ENCODE peak calls at places on chromosomes 5 and 9, in eight cellular contexts. One of them, this sample, is unnamed.

GRCh38 chr5:159507055-159507454 is 176.8 kb upstream of the IL12B start:
- DNase-seq in body of pancreas: no peak
- DNase-seq in IMR-90: no peak
- DNase-seq in transverse colon: no peak
- DNase-seq in stomach: no peak
- DNase-seq in RWPE1: no peak
- DNase-seq in A549: no peak
- DNase-seq in GM12865: no peak
- DNase-seq in this sample: no peak

GRCh38 chr5:11046160-11046559 is 285.1 kb upstream of the DAP start:
- DNase-seq in body of pancreas: no peak
- DNase-seq in stomach: no peak
- DNase-seq in RWPE1: no peak
- DNase-seq in GM12865: peak
- DNase-seq in IMR-90: peak
- DNase-seq in transverse colon: no peak
- DNase-seq in A549: peak
- DNase-seq in this sample: no peak

GRCh38 chr5:35029333-35029732 is 18.4 kb downstream of the AGXT2 start:
- DNase-seq in IMR-90: peak
- DNase-seq in RWPE1: peak
- DNase-seq in GM12865: no peak
- DNase-seq in transverse colon: no peak
- DNase-seq in A549: no peak
- DNase-seq in body of pancreas: no peak
- DNase-seq in stomach: no peak
- DNase-seq in this sample: no peak

GRCh38 chr9:130920233-130920632 is 18.8 kb downstream of the FIBCD1 start:
- DNase-seq in IMR-90: no peak
- DNase-seq in RWPE1: no peak
- DNase-seq in stomach: no peak
- DNase-seq in A549: no peak
- DNase-seq in body of pancreas: no peak
- DNase-seq in GM12865: no peak
- DNase-seq in transverse colon: no peak
- DNase-seq in this sample: no peak

GRCh38 chr5:96601811-96602244 is 60.3 kb upstream of the CAST start:
- DNase-seq in A549: peak
- DNase-seq in IMR-90: peak
- DNase-seq in stomach: peak
- DNase-seq in GM12865: peak
- DNase-seq in RWPE1: peak
- DNase-seq in transverse colon: peak
- DNase-seq in body of pancreas: peak
- DNase-seq in this sample: peak

GRCh38 chr5:125043781-125044391 is 297.4 kb upstream of the ZNF608 start:
- DNase-seq in GM12865: no peak
- DNase-seq in body of pancreas: peak
- DNase-seq in IMR-90: peak
- DNase-seq in A549: peak
- DNase-seq in RWPE1: peak
- DNase-seq in stomach: peak
- DNase-seq in transverse colon: peak
- DNase-seq in this sample: peak

GRCh38 chr9:138104251-138105122 is 226.9 kb downstream of the CACNA1B start:
- DNase-seq in A549: no peak
- DNase-seq in transverse colon: no peak
- DNase-seq in body of pancreas: no peak
- DNase-seq in GM12865: no peak
- DNase-seq in IMR-90: no peak
- DNase-seq in stomach: no peak
- DNase-seq in RWPE1: no peak
- DNase-seq in this sample: no peak

GRCh38 chr9:91180240-91180929 is 181.3 kb downstream of the AUH start:
- DNase-seq in body of pancreas: no peak
- DNase-seq in A549: no peak
- DNase-seq in GM12865: no peak
- DNase-seq in transverse colon: no peak
- DNase-seq in RWPE1: no peak
- DNase-seq in stomach: peak
- DNase-seq in IMR-90: no peak
- DNase-seq in this sample: no peak

GRCh38 chr9:38639577-38639940 is 19.2 kb upstream of the ANKRD18A start:
- DNase-seq in GM12865: no peak
- DNase-seq in body of pancreas: no peak
- DNase-seq in A549: no peak
- DNase-seq in stomach: no peak
- DNase-seq in RWPE1: no peak
- DNase-seq in IMR-90: no peak
- DNase-seq in transverse colon: no peak
- DNase-seq in this sample: no peak

GRCh38 chr5:181243521-181244307 is at the start of gene RACK1:
- DNase-seq in IMR-90: peak
- DNase-seq in GM12865: peak
- DNase-seq in RWPE1: peak
- DNase-seq in A549: peak
- DNase-seq in transverse colon: peak
- DNase-seq in stomach: peak
- DNase-seq in body of pancreas: peak
- DNase-seq in this sample: peak

GRCh38 chr5:170587808-170588207 is 84.0 kb downstream of the KCNIP1 start:
- DNase-seq in transverse colon: no peak
- DNase-seq in stomach: no peak
- DNase-seq in A549: no peak
- DNase-seq in RWPE1: no peak
- DNase-seq in IMR-90: no peak
- DNase-seq in GM12865: no peak
- DNase-seq in body of pancreas: no peak
- DNase-seq in this sample: no peak

GRCh38 chr9:72691671-72692070 is 170.3 kb downstream of the TMC1 start:
- DNase-seq in stomach: no peak
- DNase-seq in A549: no peak
- DNase-seq in GM12865: no peak
- DNase-seq in transverse colon: no peak
- DNase-seq in body of pancreas: no peak
- DNase-seq in RWPE1: no peak
- DNase-seq in IMR-90: no peak
- DNase-seq in this sample: no peak

DNA sequence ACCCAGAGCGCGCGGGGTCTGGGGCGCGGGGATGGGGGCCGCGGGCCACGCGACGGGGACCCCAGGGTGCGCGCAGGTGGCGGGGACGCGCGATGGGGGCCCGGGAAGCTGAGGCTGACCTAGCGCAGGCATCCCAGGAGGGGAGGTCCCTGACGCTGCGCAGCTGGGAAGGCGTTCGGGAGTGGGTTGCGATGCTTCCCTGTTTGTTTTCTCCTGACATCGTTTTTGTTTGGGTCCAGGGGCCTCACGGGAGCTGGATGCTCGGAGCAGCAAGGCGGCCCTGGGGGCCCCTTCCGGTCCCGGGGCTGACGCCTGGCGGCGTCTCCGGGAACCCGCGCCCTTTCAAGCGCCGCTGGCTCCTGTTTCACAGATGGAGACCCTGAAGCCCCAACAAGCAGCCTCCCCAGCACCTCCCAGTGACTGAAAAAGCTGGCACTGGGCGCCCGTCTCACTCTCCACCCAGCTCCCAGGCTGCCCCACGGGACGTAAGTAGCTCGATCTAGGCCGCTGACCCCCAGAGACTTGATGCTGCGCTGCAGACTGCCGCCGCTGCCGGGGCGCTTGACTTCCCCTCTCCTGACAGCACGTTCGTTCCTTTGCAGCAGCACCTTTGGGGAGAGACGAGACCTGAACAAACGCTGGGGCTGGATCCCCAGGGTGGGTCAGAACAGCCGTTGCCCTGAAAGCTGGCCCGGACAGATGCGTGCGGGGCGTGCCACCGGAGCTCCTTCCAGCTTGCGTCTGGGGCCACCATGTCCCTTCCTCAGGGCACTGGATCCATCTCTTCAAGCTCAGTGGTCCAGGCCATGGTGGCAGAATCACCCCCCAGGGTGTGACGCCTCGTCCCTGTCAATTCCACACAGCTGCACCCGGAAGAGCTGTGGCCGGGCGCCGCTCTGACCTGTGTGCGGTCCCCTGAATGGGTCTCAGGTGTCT is 593 bp downstream of the BRD3OS start:
- DNase-seq in A549: peak
- DNase-seq in transverse colon: peak
- DNase-seq in GM12865: peak
- DNase-seq in IMR-90: peak
- DNase-seq in body of pancreas: peak
- DNase-seq in stomach: peak
- DNase-seq in RWPE1: peak
- DNase-seq in this sample: peak
- TF ChIP-seq CTCF in A549: no peak
- TF ChIP-seq CTCF in transverse colon: peak
- TF ChIP-seq CTCF in GM12865: peak
- TF ChIP-seq CTCF in IMR-90: peak
- TF ChIP-seq CTCF in body of pancreas: no peak
- TF ChIP-seq CTCF in stomach: no peak
- TF ChIP-seq CTCF in RWPE1: peak
- TF ChIP-seq CTCF in this sample: no peak

GRCh38 chr5:28710360-28710759 is 1672.0 kb upstream of the CDH9 start:
- DNase-seq in transverse colon: no peak
- DNase-seq in stomach: no peak
- DNase-seq in body of pancreas: no peak
- DNase-seq in GM12865: no peak
- DNase-seq in IMR-90: no peak
- DNase-seq in RWPE1: peak
- DNase-seq in A549: no peak
- DNase-seq in this sample: no peak

DNA sequence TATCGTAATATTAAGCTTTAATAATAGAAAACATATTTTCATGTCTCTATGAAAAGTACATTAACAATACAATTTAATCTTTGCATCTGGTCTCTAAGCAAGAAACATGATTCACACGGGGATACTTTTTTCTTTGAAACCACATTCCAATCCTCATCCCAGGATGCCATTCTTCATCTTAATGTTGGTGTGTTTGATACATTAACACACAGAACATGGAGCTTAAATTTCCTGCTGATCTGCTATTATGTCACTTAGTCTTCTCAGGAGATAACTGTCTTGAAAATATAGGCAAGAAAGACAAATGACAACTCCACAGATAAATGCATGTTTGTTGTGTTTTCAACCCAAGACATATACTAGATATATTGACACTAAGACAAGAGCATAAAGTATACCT is 1676.5 kb upstream of the CDH9 start:
- DNase-seq in body of pancreas: no peak
- DNase-seq in A549: no peak
- DNase-seq in IMR-90: no peak
- DNase-seq in stomach: no peak
- DNase-seq in GM12865: no peak
- DNase-seq in RWPE1: no peak
- DNase-seq in transverse colon: no peak
- DNase-seq in this sample: no peak
- TF ChIP-seq CTCF in body of pancreas: no peak
- TF ChIP-seq CTCF in A549: no peak
- TF ChIP-seq CTCF in IMR-90: no peak
- TF ChIP-seq CTCF in stomach: no peak
- TF ChIP-seq CTCF in GM12865: no peak
- TF ChIP-seq CTCF in RWPE1: no peak
- TF ChIP-seq CTCF in transverse colon: no peak
- TF ChIP-seq CTCF in this sample: no peak

GRCh38 chr9:6911901-6912650 is 154.3 kb downstream of the KDM4C start:
- DNase-seq in A549: no peak
- DNase-seq in transverse colon: no peak
- DNase-seq in stomach: no peak
- DNase-seq in IMR-90: peak
- DNase-seq in RWPE1: no peak
- DNase-seq in body of pancreas: no peak
- DNase-seq in GM12865: no peak
- DNase-seq in this sample: no peak

GRCh38 chr9:6910497-6910896 is 152.7 kb downstream of the KDM4C start:
- DNase-seq in IMR-90: no peak
- DNase-seq in stomach: no peak
- DNase-seq in RWPE1: no peak
- DNase-seq in body of pancreas: no peak
- DNase-seq in A549: no peak
- DNase-seq in GM12865: no peak
- DNase-seq in transverse colon: no peak
- DNase-seq in this sample: no peak

GRCh38 chr9:6907772-6908381 is 150.1 kb downstream of the KDM4C start:
- DNase-seq in A549: peak
- DNase-seq in transverse colon: no peak
- DNase-seq in RWPE1: no peak
- DNase-seq in GM12865: peak
- DNase-seq in body of pancreas: no peak
- DNase-seq in IMR-90: peak
- DNase-seq in stomach: no peak
- DNase-seq in this sample: no peak

GRCh38 chr9:6909186-6909585 is 151.4 kb downstream of the KDM4C start:
- DNase-seq in A549: no peak
- DNase-seq in stomach: no peak
- DNase-seq in transverse colon: no peak
- DNase-seq in IMR-90: no peak
- DNase-seq in RWPE1: no peak
- DNase-seq in GM12865: no peak
- DNase-seq in body of pancreas: no peak
- DNase-seq in this sample: no peak

DNA sequence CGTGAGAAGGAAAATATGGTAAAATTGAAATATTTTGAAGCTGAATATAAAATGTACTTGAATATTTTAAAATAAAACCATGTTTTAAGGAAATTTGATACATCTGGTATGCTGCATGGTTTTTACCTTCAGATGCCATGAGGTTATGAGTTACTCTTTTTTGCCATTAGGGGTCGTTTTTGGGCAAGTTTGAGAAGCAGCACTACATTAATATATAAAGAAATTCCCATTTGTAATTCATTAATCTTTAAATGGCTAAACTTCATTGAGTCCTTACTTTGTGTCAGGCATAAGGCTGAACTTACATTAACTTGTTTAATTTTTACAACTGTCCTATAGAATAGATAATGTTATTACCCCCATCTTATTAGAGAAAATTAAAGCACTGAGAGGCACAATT is 152.3 kb downstream of the KDM4C start:
- DNase-seq in IMR-90: peak
- DNase-seq in stomach: no peak
- DNase-seq in GM12865: peak
- DNase-seq in RWPE1: no peak
- DNase-seq in body of pancreas: no peak
- DNase-seq in transverse colon: no peak
- DNase-seq in A549: peak
- DNase-seq in this sample: no peak
- TF ChIP-seq CTCF in IMR-90: peak
- TF ChIP-seq CTCF in stomach: no peak
- TF ChIP-seq CTCF in GM12865: peak
- TF ChIP-seq CTCF in RWPE1: peak
- TF ChIP-seq CTCF in body of pancreas: peak
- TF ChIP-seq CTCF in transverse colon: no peak
- TF ChIP-seq CTCF in A549: peak
- TF ChIP-seq CTCF in this sample: no peak

DNA sequence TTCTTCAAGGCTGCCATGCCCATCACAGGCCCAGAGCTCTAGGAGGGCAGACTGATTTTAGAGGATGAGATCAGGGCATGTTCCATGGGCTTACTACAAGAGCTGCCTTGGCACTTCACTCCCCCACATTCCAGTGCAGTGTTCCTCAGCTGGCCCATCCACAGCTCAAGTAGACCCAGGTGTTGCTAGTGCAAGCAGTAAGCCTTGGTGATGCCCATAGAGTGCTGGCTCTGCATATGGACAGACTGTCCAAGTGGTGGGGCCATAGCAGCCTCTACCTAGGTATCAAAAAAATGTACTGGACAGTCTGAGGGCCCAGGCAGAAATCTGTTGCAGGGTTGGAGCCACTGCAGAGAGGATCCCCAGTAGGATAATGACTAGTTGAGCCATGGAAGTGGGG is 366.6 kb downstream of the FGF10 start:
- DNase-seq in RWPE1: no peak
- DNase-seq in body of pancreas: no peak
- DNase-seq in transverse colon: no peak
- DNase-seq in A549: no peak
- DNase-seq in IMR-90: no peak
- DNase-seq in GM12865: no peak
- DNase-seq in stomach: no peak
- DNase-seq in this sample: no peak
- TF ChIP-seq CTCF in RWPE1: no peak
- TF ChIP-seq CTCF in body of pancreas: no peak
- TF ChIP-seq CTCF in transverse colon: no peak
- TF ChIP-seq CTCF in A549: no peak
- TF ChIP-seq CTCF in IMR-90: no peak
- TF ChIP-seq CTCF in GM12865: no peak
- TF ChIP-seq CTCF in stomach: no peak
- TF ChIP-seq CTCF in this sample: no peak